ENCODE peak calls at places on chromosome 7, in nine cellular contexts. W is adrenal gland; D is left cardiac atrium; I is AG09319; J is stimulated activated CD4-positive, alpha-beta T cell treated with anti-CD3 and anti-CD28 coated beads, Interleukin-1b, Interleukin-23, amount 100 ng/mL, for 48 hours; U is AG10803; F is NCI-H1092 treated with DMSO at 0.1 percent for 48 hours; N is iPS DF 6.9; P is tibial artery. C is an unnamed sample.

GRCh38 chr7:36303202-36304098 is 86.2 kb upstream of the ANLN start:
- DNase-seq in I (peak), J (no peak), D (peak), W (peak), F (peak), N (no peak), P (peak), U (peak), C (peak)

GRCh38 chr7:64999165-65000004 is 7.1 kb downstream of the ERV3-1 start:
- DNase-seq in U (peak), W (peak), J (no peak), D (peak), F (no peak), N (no peak), P (no peak), I (no peak), C (no peak)

GRCh38 chr7:155293721-155294642 is 3.7 kb upstream of the INSIG1 start:
- DNase-seq in J (no peak), N (no peak), P (no peak), D (no peak), F (no peak), W (no peak), I (no peak), U (no peak), C (no peak)

GRCh38 chr7:75617634-75618234 is 121.0 kb downstream of the HIP1 start:
- DNase-seq in U (peak), I (no peak), P (peak), D (peak), N (no peak), F (no peak), J (peak), W (peak), C (no peak)

GRCh38 chr7:27187702-27188665 is 3.0 kb upstream of the HOXA11 start:
- DNase-seq in D (no peak), J (no peak), W (no peak), F (no peak), P (peak), U (no peak), I (no peak), N (no peak), C (no peak)

GRCh38 chr7:157129200-157129599 is 9.5 kb upstream of the UBE3C start:
- DNase-seq in I (no peak), N (no peak), F (no peak), D (no peak), W (no peak), J (no peak), P (peak), U (no peak), C (peak)

GRCh38 chr7:27219821-27220220 is 19.9 kb upstream of the HOXA13 start:
- DNase-seq in J (no peak), I (no peak), N (no peak), U (no peak), F (no peak), W (no peak), P (no peak), D (no peak), C (no peak)

GRCh38 chr7:15751191-15751701 is 64.8 kb upstream of the MEOX2 start:
- DNase-seq in W (no peak), U (peak), N (no peak), P (no peak), D (no peak), J (no peak), I (no peak), F (no peak), C (no peak)

GRCh38 chr7:100167912-100168323 is 499 bp downstream of the GAL3ST4 start:
- DNase-seq in P (no peak), W (no peak), N (no peak), J (no peak), U (peak), F (no peak), D (no peak), I (no peak), C (peak)

GRCh38 chr7:155644971-155645509 is 579 bp downstream of the RBM33 start:
- DNase-seq in D (no peak), I (no peak), F (peak), N (no peak), J (peak), W (peak), P (peak), U (peak), C (peak)

GRCh38 chr7:35793225-35793579 is 7.7 kb upstream of the SEPTIN7 start:
- DNase-seq in N (no peak), F (no peak), P (no peak), D (no peak), J (no peak), U (no peak), W (no peak), I (no peak), C (no peak)

GRCh38 chr7:140726304-140726703 is 29.8 kb downstream of the NDUFB2 start:
- DNase-seq in P (no peak), D (no peak), I (no peak), J (no peak), N (no peak), F (peak), W (no peak), U (peak), C (no peak)

GRCh38 chr7:92831716-92832622 is 4.4 kb downstream of the CDK6 start:
- DNase-seq in J (peak), W (no peak), P (no peak), N (no peak), I (no peak), U (peak), D (no peak), F (no peak), C (no peak)

GRCh38 chr7:31815796-31816195 is 128.8 kb downstream of the PPP1R17 start:
- DNase-seq in N (no peak), I (no peak), U (no peak), P (no peak), J (no peak), D (no peak), W (no peak), F (no peak), C (no peak)

GRCh38 chr7:108528183-108528712 is 2.3 kb upstream of the PNPLA8 start:
- DNase-seq in F (no peak), D (no peak), U (no peak), P (no peak), I (no peak), W (no peak), J (no peak), N (no peak), C (no peak)

GRCh38 chr7:66043681-66044497 is 31.7 kb upstream of the ASL start:
- DNase-seq in I (no peak), U (peak), D (peak), P (no peak), J (peak), F (peak), N (no peak), W (peak), C (peak)

GRCh38 chr7:17481118-17481517 is 182.7 kb downstream of the AHR start:
- DNase-seq in J (no peak), U (no peak), W (no peak), N (no peak), I (no peak), D (no peak), F (no peak), P (no peak), C (no peak)

GRCh38 chr7:102039706-102040105 is 222.3 kb downstream of the CUX1 start:
- DNase-seq in D (no peak), I (no peak), J (no peak), F (no peak), U (no peak), N (no peak), P (no peak), W (no peak), C (no peak)

GRCh38 chr7:144854839-144855424 is 19.1 kb upstream of the TPK1 start:
- DNase-seq in N (no peak), D (no peak), U (peak), I (no peak), W (no peak), P (no peak), F (peak), J (no peak), C (peak)

GRCh38 chr7:118029881-118030422 is 154.0 kb upstream of the LSM8 start:
- DNase-seq in I (no peak), N (no peak), F (peak), W (no peak), P (no peak), D (no peak), J (no peak), U (no peak), C (no peak)